ENCODE peak calls at places on chromosomes 3 and 15, in nine cellular contexts. R, A, U, L, G, J, S, Q and P are unnamed samples.

GRCh38 chr3:58414538-58415197 is 19.0 kb downstream of the PDHB start:
- DNase-seq in R (no peak), A (no peak), U (peak), L (peak), G (no peak), J (peak), S (peak), Q (peak), P (peak)

GRCh38 chr15:57003418-57003817 is 85.0 kb downstream of the TCF12 start:
- DNase-seq in R (no peak), A (no peak), U (no peak), L (peak), G (no peak), J (peak), S (no peak), Q (no peak), P (peak)

GRCh38 chr3:178623666-178624255 is 87.5 kb downstream of the KCNMB2 start:
- DNase-seq in R (no peak), A (no peak), U (no peak), L (no peak), G (no peak), J (peak), S (peak), Q (no peak), P (no peak)

GRCh38 chr15:90362936-90363212 is 10.8 kb downstream of the ZNF774 start:
- DNase-seq in R (no peak), A (no peak), U (no peak), L (peak), G (no peak), J (peak), S (peak), Q (no peak), P (peak)

GRCh38 chr3:31004025-31004678 is 109.7 kb upstream of the GADL1 start:
- DNase-seq in R (no peak), A (no peak), U (no peak), L (peak), G (no peak), J (peak), S (no peak), Q (no peak), P (peak)

GRCh38 chr15:29034151-29034550 is 148.4 kb downstream of the APBA2 start:
- DNase-seq in R (no peak), A (no peak), U (no peak), L (peak), G (peak), J (peak), S (no peak), Q (no peak), P (no peak)

GRCh38 chr15:72968531-72968922 is 83.7 kb upstream of the NEO1 start:
- DNase-seq in R (no peak), A (no peak), U (peak), L (no peak), G (no peak), J (no peak), S (peak), Q (no peak), P (no peak)

GRCh38 chr15:42461261-42461660 is 29.7 kb downstream of the ZNF106 start:
- DNase-seq in R (no peak), A (no peak), U (no peak), L (no peak), G (no peak), J (no peak), S (peak), Q (no peak), P (no peak)

GRCh38 chr3:72997421-72997961 is 880 bp downstream of the PPP4R2 start:
- DNase-seq in R (no peak), A (no peak), U (no peak), L (peak), G (no peak), J (peak), S (peak), Q (peak), P (peak)

GRCh38 chr15:60324706-60325438 is 72.9 kb downstream of the ANXA2 start:
- DNase-seq in R (no peak), A (no peak), U (no peak), L (no peak), G (no peak), J (no peak), S (peak), Q (no peak), P (no peak)

GRCh38 chr3:143158549-143158988 is 39.0 kb downstream of the CHST2 start:
- DNase-seq in R (no peak), A (peak), U (no peak), L (no peak), G (no peak), J (peak), S (no peak), Q (no peak), P (peak)

GRCh38 chr3:18189651-18190050 is 235.5 kb downstream of the SATB1 start:
- DNase-seq in R (no peak), A (no peak), U (no peak), L (peak), G (no peak), J (peak), S (no peak), Q (peak), P (peak)

GRCh38 chr15:101803209-101803608 is at the start of gene OR4F6:
- DNase-seq in R (no peak), A (no peak), U (no peak), L (no peak), G (no peak), J (no peak), S (no peak), Q (no peak), P (no peak)

GRCh38 chr3:2024037-2024436 is 74.6 kb upstream of the CNTN4 start:
- DNase-seq in R (no peak), A (no peak), U (no peak), L (no peak), G (no peak), J (peak), S (peak), Q (no peak), P (no peak)

GRCh38 chr3:114290911-114291901 is 2.6 kb upstream of the TIGIT start:
- DNase-seq in R (peak), A (peak), U (peak), L (no peak), G (peak), J (peak), S (peak), Q (peak), P (peak)

GRCh38 chr3:125112981-125113380 is 57.2 kb upstream of the HEG1 start:
- DNase-seq in R (no peak), A (no peak), U (no peak), L (no peak), G (no peak), J (no peak), S (no peak), Q (no peak), P (no peak)

GRCh38 chr3:107675233-107675900 is 152.6 kb downstream of the BBX start:
- DNase-seq in R (no peak), A (no peak), U (no peak), L (no peak), G (no peak), J (no peak), S (no peak), Q (no peak), P (no peak)

GRCh38 chr3:115550285-115550741 is 73.0 kb upstream of the GAP43 start:
- DNase-seq in R (no peak), A (no peak), U (no peak), L (no peak), G (no peak), J (peak), S (no peak), Q (no peak), P (no peak)

GRCh38 chr3:24290596-24290995 is 204.1 kb downstream of the THRB start:
- DNase-seq in R (no peak), A (no peak), U (no peak), L (no peak), G (no peak), J (no peak), S (no peak), Q (no peak), P (no peak)

GRCh38 chr3:49012441-49013017 is 5.3 kb downstream of the WDR6 start:
- DNase-seq in R (no peak), A (no peak), U (no peak), L (no peak), G (no peak), J (no peak), S (no peak), Q (no peak), P (no peak)

GRCh38 chr15:36643551-36643950 is 64.1 kb downstream of the CDIN1 start:
- DNase-seq in R (no peak), A (no peak), U (no peak), L (peak), G (no peak), J (peak), S (no peak), Q (no peak), P (peak)

GRCh38 chr15:36642311-36642710 is 62.9 kb downstream of the CDIN1 start:
- DNase-seq in R (no peak), A (no peak), U (no peak), L (no peak), G (no peak), J (no peak), S (no peak), Q (no peak), P (no peak)

GRCh38 chr15:36644156-36644896 is 64.9 kb downstream of the CDIN1 start:
- DNase-seq in R (no peak), A (no peak), U (no peak), L (peak), G (no peak), J (no peak), S (no peak), Q (no peak), P (no peak)

DNA sequence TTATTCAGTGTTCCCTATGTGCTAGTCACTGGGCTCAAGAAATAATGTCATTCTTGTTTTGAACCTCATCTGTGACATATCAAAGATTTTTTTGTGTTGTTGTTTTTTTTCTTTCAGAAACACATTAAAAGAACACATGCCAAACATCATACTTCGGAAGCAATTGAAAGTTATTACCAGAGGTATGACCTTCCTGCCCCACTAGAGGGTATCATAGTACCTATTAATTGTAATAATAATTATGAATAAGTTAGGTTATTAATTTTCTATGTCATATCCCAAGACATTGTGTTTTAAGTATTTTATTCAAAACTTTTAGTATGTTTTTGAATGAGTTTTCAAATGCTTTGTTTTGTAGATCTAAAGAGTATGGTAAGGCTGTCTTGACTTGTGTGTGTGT is 65.7 kb downstream of the CDIN1 start:
- DNase-seq in R (no peak), A (no peak), U (no peak), L (no peak), G (no peak), J (no peak), S (no peak), Q (no peak), P (no peak)
- TF ChIP-seq CTCF in R (no peak), A (no peak), U (no peak), L (no peak), G (no peak), J (no peak), S (no peak), Q (no peak), P (peak)

DNA sequence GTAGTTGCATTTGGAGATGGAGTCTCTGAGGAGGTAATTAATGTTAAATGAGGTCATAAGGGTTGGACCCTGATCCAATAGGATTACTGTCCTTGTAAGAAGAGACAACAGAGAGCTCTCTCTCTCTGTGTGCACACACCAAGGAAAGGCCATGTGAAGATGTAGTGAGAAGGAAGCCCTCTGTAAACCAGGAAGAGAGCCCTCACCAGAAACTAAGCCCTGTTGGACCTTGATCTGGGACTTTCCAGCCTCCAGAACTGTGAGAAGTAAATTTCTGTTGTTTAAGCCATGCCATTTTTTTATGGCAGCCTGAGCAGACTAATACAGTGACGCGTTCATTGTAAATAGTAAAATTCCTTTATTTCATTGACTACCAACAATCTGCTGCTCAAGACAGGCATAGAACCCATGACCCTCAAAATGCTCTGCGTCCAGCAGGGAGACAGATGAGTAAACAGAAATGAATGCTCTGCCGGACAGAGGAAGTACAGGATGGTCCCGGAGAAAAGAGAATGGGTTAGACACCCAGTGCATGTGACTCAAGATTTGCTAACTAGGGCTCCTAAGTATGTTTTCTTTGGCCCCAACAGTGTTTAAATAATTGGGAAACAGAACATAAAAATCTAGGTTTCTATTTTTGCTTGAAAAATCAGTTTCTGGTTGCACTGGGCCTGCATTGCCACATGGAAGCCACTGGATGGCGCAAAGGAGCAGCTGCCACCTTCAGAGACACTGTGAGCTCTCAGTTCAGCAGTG is 37.9 kb upstream of the TNFAIP8L3 start:
- DNase-seq in R (no peak), A (no peak), U (no peak), L (peak), G (peak), J (peak), S (peak), Q (no peak), P (peak)
- TF ChIP-seq CTCF in R (peak), A (peak), U (no peak), L (peak), G (no peak), J (peak), S (peak), Q (peak), P (peak)

GRCh38 chr3:50655009-50655830 is 19.5 kb upstream of the DOCK3 start:
- DNase-seq in R (no peak), A (no peak), U (no peak), L (no peak), G (no peak), J (no peak), S (no peak), Q (no peak), P (peak)

GRCh38 chr3:50651875-50652529 is 22.7 kb upstream of the DOCK3 start:
- DNase-seq in R (no peak), A (no peak), U (no peak), L (no peak), G (no peak), J (no peak), S (no peak), Q (no peak), P (no peak)

GRCh38 chr3:50651445-50651844 is 23.3 kb upstream of the DOCK3 start:
- DNase-seq in R (no peak), A (no peak), U (no peak), L (no peak), G (no peak), J (no peak), S (no peak), Q (no peak), P (no peak)

GRCh38 chr3:50654196-50654595 is 20.5 kb upstream of the DOCK3 start:
- DNase-seq in R (no peak), A (no peak), U (no peak), L (no peak), G (no peak), J (no peak), S (no peak), Q (no peak), P (no peak)

GRCh38 chr3:50652709-50653108 is 22.0 kb upstream of the DOCK3 start:
- DNase-seq in R (no peak), A (peak), U (peak), L (no peak), G (no peak), J (no peak), S (no peak), Q (peak), P (no peak)
- TF ChIP-seq CTCF in R (peak), A (peak), U (no peak), L (peak), G (no peak), J (peak), S (peak), Q (peak), P (peak)

DNA sequence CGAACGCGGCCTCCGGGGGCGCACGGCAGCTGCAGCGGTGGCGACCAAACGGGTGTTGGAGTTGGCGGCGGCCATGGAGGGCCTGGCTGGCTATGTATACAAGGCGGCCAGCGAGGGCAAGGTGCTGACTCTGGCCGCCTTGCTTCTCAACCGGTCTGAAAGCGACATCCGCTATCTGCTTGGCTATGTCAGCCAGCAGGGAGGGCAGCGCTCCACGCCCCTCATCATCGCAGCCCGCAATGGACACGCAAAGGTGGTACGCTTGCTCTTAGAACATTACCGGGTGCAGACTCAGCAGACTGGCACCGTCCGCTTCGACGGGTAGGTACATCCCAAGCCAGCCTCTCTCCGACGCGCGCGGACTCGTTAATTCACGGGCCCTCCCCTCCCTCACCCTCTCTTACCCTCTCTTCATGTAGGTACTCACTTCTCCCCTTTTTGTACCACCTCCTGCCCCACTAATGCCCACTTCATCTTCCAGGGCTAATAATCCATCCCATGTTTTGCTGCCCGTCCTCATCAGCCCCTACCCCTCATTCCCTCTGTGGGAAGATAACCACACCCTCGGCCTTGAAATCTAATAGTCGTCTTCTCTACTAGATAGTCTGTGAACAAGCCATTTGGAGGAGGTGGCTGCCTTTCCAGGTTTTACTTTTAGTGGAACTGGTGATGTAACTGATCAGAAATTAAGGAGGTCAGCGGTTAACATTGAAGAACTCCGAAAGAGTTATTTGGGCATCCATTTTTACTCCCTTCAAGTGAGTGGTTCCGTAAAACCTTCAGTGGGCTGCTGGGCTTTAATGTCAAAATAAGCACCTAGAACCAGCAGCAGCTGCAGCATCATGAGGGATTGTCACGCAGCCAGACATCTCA is 1.0 kb downstream of the FEM1B start:
- DNase-seq in R (no peak), A (no peak), U (no peak), L (peak), G (peak), J (peak), S (peak), Q (no peak), P (no peak)
- TF ChIP-seq CTCF in R (no peak), A (peak), U (no peak), L (no peak), G (no peak), J (peak), S (peak), Q (peak), P (peak)

GRCh38 chr3:100708644-100708988 is 678 bp upstream of the TFG start:
- DNase-seq in R (no peak), A (no peak), U (no peak), L (no peak), G (no peak), J (no peak), S (no peak), Q (no peak), P (no peak)

GRCh38 chr3:100708989-100709839 is at the start of gene TFG:
- DNase-seq in R (peak), A (peak), U (peak), L (peak), G (peak), J (peak), S (peak), Q (peak), P (peak)

GRCh38 chr3:100706365-100706764 is 2.9 kb upstream of the TFG start:
- DNase-seq in R (no peak), A (no peak), U (no peak), L (peak), G (no peak), J (no peak), S (no peak), Q (no peak), P (peak)

GRCh38 chr3:100710355-100711198 is 1.3 kb downstream of the TFG start:
- DNase-seq in R (no peak), A (peak), U (peak), L (peak), G (no peak), J (peak), S (peak), Q (peak), P (peak)

GRCh38 chr3:100709840-100710235 is 544 bp downstream of the TFG start:
- DNase-seq in R (peak), A (no peak), U (no peak), L (peak), G (peak), J (no peak), S (peak), Q (peak), P (no peak)
- TF ChIP-seq CTCF in R (no peak), A (no peak), U (no peak), L (no peak), G (no peak), J (no peak), S (no peak), Q (peak), P (no peak)

DNA sequence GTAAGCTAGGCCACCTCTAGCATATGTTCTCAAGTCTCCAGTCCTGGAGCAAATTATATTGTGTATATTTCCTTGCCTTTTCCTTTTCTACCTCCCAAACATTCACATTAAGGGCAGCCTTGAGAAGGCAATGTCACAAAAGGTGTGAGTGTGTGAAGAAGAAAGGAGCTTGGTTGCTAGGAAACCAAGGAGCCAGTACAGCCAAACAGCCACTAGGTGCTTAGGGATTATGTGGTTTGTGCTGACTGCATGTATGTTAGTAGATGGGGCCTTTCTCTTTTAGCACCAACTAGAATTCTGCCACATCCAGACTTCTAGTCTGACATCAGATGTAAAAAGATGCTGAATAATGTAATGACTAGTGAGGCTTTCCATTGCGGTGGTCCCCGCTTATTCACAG is 118.8 kb upstream of the DAZL start:
- DNase-seq in R (no peak), A (no peak), U (no peak), L (peak), G (no peak), J (peak), S (no peak), Q (peak), P (peak)
- TF ChIP-seq CTCF in R (no peak), A (no peak), U (no peak), L (peak), G (no peak), J (peak), S (no peak), Q (peak), P (peak)

DNA sequence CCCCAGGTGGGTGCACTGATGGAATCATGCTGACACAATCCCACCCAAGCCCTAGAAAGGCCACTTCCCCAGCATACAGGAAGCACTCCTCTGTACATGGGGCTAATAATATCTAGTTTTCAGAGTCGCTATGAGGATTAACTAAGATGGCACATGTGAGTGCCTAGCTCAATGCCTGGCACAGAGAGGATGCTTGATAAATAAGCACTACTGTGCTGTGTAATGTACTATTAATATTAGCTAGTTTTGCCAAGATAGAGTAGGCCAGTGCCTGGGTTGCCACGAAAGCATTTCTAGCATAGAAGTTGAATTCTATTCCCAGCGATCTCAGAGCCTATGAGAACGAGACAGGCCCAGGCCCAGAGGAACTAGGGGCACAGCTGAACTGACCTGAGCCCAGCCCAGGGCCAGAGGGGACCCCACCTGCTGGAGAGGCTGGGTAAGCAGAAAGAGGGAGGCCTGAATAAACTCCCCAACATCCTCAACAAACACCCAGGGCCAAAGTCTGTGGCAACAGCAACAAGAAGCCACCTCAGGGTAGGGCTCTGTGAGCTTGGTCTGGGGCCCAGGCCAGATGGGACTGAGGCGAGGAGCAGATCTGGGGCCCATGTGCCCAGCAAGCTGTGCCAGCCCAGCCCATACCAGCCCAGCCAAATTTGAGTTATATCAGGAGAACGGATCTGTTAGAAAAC is 7.6 kb upstream of the SEMA7A start:
- DNase-seq in R (no peak), A (no peak), U (no peak), L (no peak), G (no peak), J (no peak), S (no peak), Q (no peak), P (no peak)
- TF ChIP-seq CTCF in R (no peak), A (no peak), U (no peak), L (no peak), G (no peak), J (no peak), S (no peak), Q (no peak), P (peak)